ENCODE peak calls at places on chromosomes 13 and 19, in five cellular contexts. One of them, this sample, is unnamed.

GRCh38 chr13:78655906-78656305 is 3.0 kb downstream of the OBI1 start:
- DNase-seq in fibroblast of lung: no peak
- DNase-seq in hepatocyte: no peak
- DNase-seq in HCT116: no peak
- DNase-seq in PC-9: no peak
- DNase-seq in this sample: no peak

GRCh38 chr13:23992722-23993438 is 95.6 kb upstream of the C1QTNF9B start:
- DNase-seq in fibroblast of lung: no peak
- DNase-seq in hepatocyte: no peak
- DNase-seq in HCT116: no peak
- DNase-seq in PC-9: no peak
- DNase-seq in this sample: no peak

GRCh38 chr13:98691360-98691759 is 61.1 kb downstream of the SLC15A1 start:
- DNase-seq in fibroblast of lung: no peak
- DNase-seq in hepatocyte: no peak
- DNase-seq in HCT116: no peak
- DNase-seq in PC-9: no peak
- DNase-seq in this sample: no peak

GRCh38 chr19:47331931-47332547 is at the start of gene C5AR2:
- DNase-seq in fibroblast of lung: no peak
- DNase-seq in hepatocyte: no peak
- DNase-seq in HCT116: no peak
- DNase-seq in PC-9: no peak
- DNase-seq in this sample: no peak

GRCh38 chr13:113486698-113487097 is 3.8 kb downstream of the DCUN1D2 start:
- DNase-seq in fibroblast of lung: no peak
- DNase-seq in hepatocyte: no peak
- DNase-seq in HCT116: no peak
- DNase-seq in PC-9: no peak
- DNase-seq in this sample: no peak

GRCh38 chr13:99432637-99433542 is 68.4 kb upstream of the TM9SF2 start:
- DNase-seq in fibroblast of lung: peak; percentile 65
- DNase-seq in hepatocyte: peak; percentile 49
- DNase-seq in HCT116: peak; percentile 36
- DNase-seq in PC-9: peak; percentile 55
- DNase-seq in this sample: peak; percentile 49

GRCh38 chr13:105037064-105037463 is 1498.4 kb downstream of the EFNB2 start:
- DNase-seq in fibroblast of lung: peak; percentile 50
- DNase-seq in hepatocyte: no peak
- DNase-seq in HCT116: no peak
- DNase-seq in PC-9: no peak
- DNase-seq in this sample: no peak

GRCh38 chr13:45385912-45386311 is 32.3 kb downstream of the SLC25A30 start:
- DNase-seq in fibroblast of lung: no peak
- DNase-seq in hepatocyte: no peak
- DNase-seq in HCT116: no peak
- DNase-seq in PC-9: no peak
- DNase-seq in this sample: no peak

GRCh38 chr19:54549224-54549623 is 24.4 kb upstream of the LILRA2 start:
- DNase-seq in fibroblast of lung: no peak
- DNase-seq in hepatocyte: no peak
- DNase-seq in HCT116: no peak
- DNase-seq in PC-9: no peak
- DNase-seq in this sample: no peak

GRCh38 chr19:50693064-50693975 is 26.3 kb downstream of the SHANK1 start:
- DNase-seq in fibroblast of lung: no peak
- DNase-seq in hepatocyte: no peak
- DNase-seq in HCT116: no peak
- DNase-seq in PC-9: no peak
- DNase-seq in this sample: no peak
- TF ChIP-seq EZH2 in fibroblast of lung: no peak
- TF ChIP-seq EZH2 in hepatocyte: no peak
- TF ChIP-seq EZH2 in HCT116: no peak
- TF ChIP-seq EZH2 in PC-9: no peak
- TF ChIP-seq EZH2 in this sample: no peak

GRCh38 chr19:42115219-42115618 is 17.0 kb downstream of the POU2F2 start:
- DNase-seq in fibroblast of lung: no peak
- DNase-seq in hepatocyte: no peak
- DNase-seq in HCT116: no peak
- DNase-seq in PC-9: no peak
- DNase-seq in this sample: no peak

GRCh38 chr19:42115705-42116104 is 16.5 kb downstream of the POU2F2 start:
- DNase-seq in fibroblast of lung: no peak
- DNase-seq in hepatocyte: no peak
- DNase-seq in HCT116: no peak
- DNase-seq in PC-9: no peak
- DNase-seq in this sample: no peak

GRCh38 chr19:42114412-42114811 is 17.8 kb downstream of the POU2F2 start:
- DNase-seq in fibroblast of lung: no peak
- DNase-seq in hepatocyte: no peak
- DNase-seq in HCT116: no peak
- DNase-seq in PC-9: no peak
- DNase-seq in this sample: peak; percentile 79

GRCh38 chr19:42111811-42112210 is 20.4 kb downstream of the POU2F2 start:
- DNase-seq in fibroblast of lung: peak; percentile 76
- DNase-seq in hepatocyte: no peak
- DNase-seq in HCT116: no peak
- DNase-seq in PC-9: no peak
- DNase-seq in this sample: no peak

DNA sequence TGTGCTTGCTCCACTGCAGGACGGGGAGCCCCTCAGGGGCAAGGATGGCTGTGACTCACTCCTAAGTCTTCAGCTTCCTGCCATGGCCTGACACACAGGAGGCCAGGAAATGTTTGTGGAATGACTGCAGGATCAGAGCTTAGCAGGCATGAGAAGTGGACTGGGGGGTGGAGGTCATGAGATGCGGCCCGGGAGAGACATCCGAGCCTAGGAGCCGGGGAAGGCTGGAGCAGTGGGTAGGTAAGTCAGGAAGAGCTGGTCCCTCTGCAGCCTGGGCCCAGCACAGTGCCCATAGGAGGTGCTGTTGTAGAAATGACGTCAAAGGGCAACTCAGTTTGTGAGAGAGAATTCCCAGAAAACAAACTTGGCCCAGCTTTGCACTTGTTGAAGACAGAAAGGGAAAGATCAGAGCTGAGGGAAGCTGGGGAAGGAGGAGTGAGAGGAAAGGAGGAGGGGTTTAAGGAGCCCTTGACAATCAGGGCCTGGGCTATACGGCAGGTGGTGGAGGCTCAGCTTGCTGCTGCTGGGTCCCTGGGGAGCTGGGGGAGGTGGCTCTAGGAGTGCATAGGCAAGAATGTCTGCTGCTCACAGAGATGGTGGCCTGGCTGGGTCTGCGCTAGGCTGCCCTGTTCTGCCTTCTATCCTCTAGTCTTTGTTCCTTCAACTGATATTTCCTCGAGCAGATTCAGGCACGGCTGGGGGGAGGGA is 18.5 kb downstream of the POU2F2 start:
- DNase-seq in fibroblast of lung: peak; percentile 98
- DNase-seq in hepatocyte: peak; percentile 67
- DNase-seq in HCT116: peak; percentile 64
- DNase-seq in PC-9: peak; percentile 49
- DNase-seq in this sample: no peak
- H2AFZ ChIP-seq in fibroblast of lung: peak overlapping the region; percentile 1
- H2AFZ ChIP-seq in hepatocyte: no peak overlapping the region
- H2AFZ ChIP-seq in HCT116: no peak overlapping the region
- H2AFZ ChIP-seq in PC-9: no peak overlapping the region
- H2AFZ ChIP-seq in this sample: peak overlapping the region; percentile 50

GRCh38 chr13:27794075-27794691 is 1.9 kb downstream of the GSX1 start:
- DNase-seq in fibroblast of lung: no peak
- DNase-seq in hepatocyte: no peak
- DNase-seq in HCT116: no peak
- DNase-seq in PC-9: no peak
- DNase-seq in this sample: no peak
- TF ChIP-seq EZH2 in fibroblast of lung: no peak
- TF ChIP-seq EZH2 in hepatocyte: no peak
- TF ChIP-seq EZH2 in HCT116: no peak
- TF ChIP-seq EZH2 in PC-9: no peak
- TF ChIP-seq EZH2 in this sample: no peak

DNA sequence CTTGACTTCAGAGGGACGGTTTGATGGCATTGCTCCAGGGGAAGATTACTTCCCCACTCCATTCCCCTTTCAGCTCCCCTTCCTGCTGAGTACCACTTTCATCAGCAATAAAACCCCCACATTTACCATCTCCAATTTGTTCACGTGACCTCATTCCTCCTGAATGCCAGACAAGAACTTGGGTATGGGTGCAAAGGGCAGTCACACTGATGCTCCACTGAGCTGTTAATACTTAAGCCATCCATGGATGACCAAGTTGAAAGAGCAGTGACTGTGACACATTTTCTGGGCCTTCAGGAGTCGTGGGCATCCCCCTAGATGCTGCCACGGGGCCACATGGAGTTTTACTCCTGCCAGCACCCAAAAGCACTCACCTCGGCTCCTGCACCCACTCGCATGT is 93.1 kb downstream of the STOML3 start:
- DNase-seq in fibroblast of lung: no peak
- DNase-seq in hepatocyte: no peak
- DNase-seq in HCT116: no peak
- DNase-seq in PC-9: no peak
- DNase-seq in this sample: no peak
- H2AFZ ChIP-seq in fibroblast of lung: no peak overlapping the region
- H2AFZ ChIP-seq in hepatocyte: no peak overlapping the region
- H2AFZ ChIP-seq in HCT116: no peak overlapping the region
- H2AFZ ChIP-seq in PC-9: no peak overlapping the region
- H2AFZ ChIP-seq in this sample: no peak overlapping the region